ENCODE peak calls at places on chromosomes 11 and 22, in seven cellular contexts. One of them, this sample, is unnamed.

GRCh38 chr11:74670171-74670570 is 61.1 kb downstream of the CHRDL2 start:
- DNase-seq in nucleus accumbens: no peak
- DNase-seq in C1 segment of cervical spinal cord: no peak
- DNase-seq in left colon: no peak
- DNase-seq in GM12892: no peak
- DNase-seq in Peyer's patch: no peak
- DNase-seq in activated CD4-positive, alpha-beta T cell treated with anti-CD3 and anti-CD28 coated beads, Interleukin-2, amount 10 ng/mL, durations not matched to agents 7 days and 5 days: no peak
- DNase-seq in this sample: no peak

GRCh38 chr11:61923166-61924015 is 6.0 kb upstream of the RAB3IL1 start:
- DNase-seq in nucleus accumbens: no peak
- DNase-seq in C1 segment of cervical spinal cord: no peak
- DNase-seq in left colon: no peak
- DNase-seq in GM12892: peak; percentile 5
- DNase-seq in Peyer's patch: peak; percentile 74
- DNase-seq in activated CD4-positive, alpha-beta T cell treated with anti-CD3 and anti-CD28 coated beads, Interleukin-2, amount 10 ng/mL, durations not matched to agents 7 days and 5 days: no peak
- DNase-seq in this sample: peak; percentile 81

GRCh38 chr11:134530826-134531225 is 118.8 kb upstream of the B3GAT1 start:
- DNase-seq in nucleus accumbens: no peak
- DNase-seq in C1 segment of cervical spinal cord: no peak
- DNase-seq in left colon: peak; percentile 5
- DNase-seq in GM12892: no peak
- DNase-seq in Peyer's patch: peak; percentile 28
- DNase-seq in activated CD4-positive, alpha-beta T cell treated with anti-CD3 and anti-CD28 coated beads, Interleukin-2, amount 10 ng/mL, durations not matched to agents 7 days and 5 days: no peak
- DNase-seq in this sample: no peak

GRCh38 chr11:122505304-122506006 is 150.1 kb upstream of the UBASH3B start:
- DNase-seq in nucleus accumbens: peak; percentile 74
- DNase-seq in C1 segment of cervical spinal cord: no peak
- DNase-seq in left colon: peak; percentile 36
- DNase-seq in GM12892: peak; percentile 22
- DNase-seq in Peyer's patch: peak; percentile 82
- DNase-seq in activated CD4-positive, alpha-beta T cell treated with anti-CD3 and anti-CD28 coated beads, Interleukin-2, amount 10 ng/mL, durations not matched to agents 7 days and 5 days: peak; percentile 53
- DNase-seq in this sample: peak; percentile 84

GRCh38 chr11:66367561-66368312 is 3.8 kb downstream of the SLC29A2 start:
- DNase-seq in nucleus accumbens: no peak
- DNase-seq in C1 segment of cervical spinal cord: no peak
- DNase-seq in left colon: no peak
- DNase-seq in GM12892: no peak
- DNase-seq in Peyer's patch: no peak
- DNase-seq in activated CD4-positive, alpha-beta T cell treated with anti-CD3 and anti-CD28 coated beads, Interleukin-2, amount 10 ng/mL, durations not matched to agents 7 days and 5 days: no peak
- DNase-seq in this sample: no peak

GRCh38 chr11:65112551-65113360 is 1.1 kb downstream of the TM7SF2 start:
- DNase-seq in nucleus accumbens: peak; percentile 45
- DNase-seq in C1 segment of cervical spinal cord: no peak
- DNase-seq in left colon: peak; percentile 58
- DNase-seq in GM12892: peak; percentile 75
- DNase-seq in Peyer's patch: peak; percentile 87
- DNase-seq in activated CD4-positive, alpha-beta T cell treated with anti-CD3 and anti-CD28 coated beads, Interleukin-2, amount 10 ng/mL, durations not matched to agents 7 days and 5 days: peak; percentile 79
- DNase-seq in this sample: peak; percentile 91

GRCh38 chr22:17749605-17750395 is 24.5 kb downstream of the BID start:
- DNase-seq in nucleus accumbens: no peak
- DNase-seq in C1 segment of cervical spinal cord: no peak
- DNase-seq in left colon: no peak
- DNase-seq in GM12892: no peak
- DNase-seq in Peyer's patch: no peak
- DNase-seq in activated CD4-positive, alpha-beta T cell treated with anti-CD3 and anti-CD28 coated beads, Interleukin-2, amount 10 ng/mL, durations not matched to agents 7 days and 5 days: no peak
- DNase-seq in this sample: no peak

GRCh38 chr22:35838849-35839646 is 121.4 kb downstream of the APOL5 start:
- DNase-seq in nucleus accumbens: no peak
- DNase-seq in C1 segment of cervical spinal cord: no peak
- DNase-seq in left colon: no peak
- DNase-seq in GM12892: no peak
- DNase-seq in Peyer's patch: no peak
- DNase-seq in activated CD4-positive, alpha-beta T cell treated with anti-CD3 and anti-CD28 coated beads, Interleukin-2, amount 10 ng/mL, durations not matched to agents 7 days and 5 days: no peak
- DNase-seq in this sample: no peak

GRCh38 chr22:18056161-18056666 is 21.6 kb upstream of the PEX26 start:
- DNase-seq in nucleus accumbens: peak; percentile 57
- DNase-seq in C1 segment of cervical spinal cord: no peak
- DNase-seq in left colon: peak; percentile 53
- DNase-seq in GM12892: no peak
- DNase-seq in Peyer's patch: peak; percentile 84
- DNase-seq in activated CD4-positive, alpha-beta T cell treated with anti-CD3 and anti-CD28 coated beads, Interleukin-2, amount 10 ng/mL, durations not matched to agents 7 days and 5 days: no peak
- DNase-seq in this sample: peak; percentile 63

GRCh38 chr11:37504066-37504611 is 906.1 kb upstream of the RAG2 start:
- DNase-seq in nucleus accumbens: no peak
- DNase-seq in C1 segment of cervical spinal cord: no peak
- DNase-seq in left colon: no peak
- DNase-seq in GM12892: peak; percentile 2
- DNase-seq in Peyer's patch: peak; percentile 50
- DNase-seq in activated CD4-positive, alpha-beta T cell treated with anti-CD3 and anti-CD28 coated beads, Interleukin-2, amount 10 ng/mL, durations not matched to agents 7 days and 5 days: no peak
- DNase-seq in this sample: no peak

GRCh38 chr22:49177666-49178065 is 650.0 kb downstream of the BRD1 start:
- DNase-seq in nucleus accumbens: no peak
- DNase-seq in C1 segment of cervical spinal cord: no peak
- DNase-seq in left colon: no peak
- DNase-seq in GM12892: no peak
- DNase-seq in Peyer's patch: no peak
- DNase-seq in activated CD4-positive, alpha-beta T cell treated with anti-CD3 and anti-CD28 coated beads, Interleukin-2, amount 10 ng/mL, durations not matched to agents 7 days and 5 days: no peak
- DNase-seq in this sample: no peak

GRCh38 chr11:60334005-60334620 is 7.1 kb downstream of the MS4A6E start:
- DNase-seq in nucleus accumbens: no peak
- DNase-seq in C1 segment of cervical spinal cord: no peak
- DNase-seq in left colon: peak; percentile 34
- DNase-seq in GM12892: peak; percentile 27
- DNase-seq in Peyer's patch: peak; percentile 86
- DNase-seq in activated CD4-positive, alpha-beta T cell treated with anti-CD3 and anti-CD28 coated beads, Interleukin-2, amount 10 ng/mL, durations not matched to agents 7 days and 5 days: peak; percentile 68
- DNase-seq in this sample: no peak

GRCh38 chr11:57203359-57203758 is 21.6 kb downstream of the LRRC55 start:
- DNase-seq in nucleus accumbens: no peak
- DNase-seq in C1 segment of cervical spinal cord: no peak
- DNase-seq in left colon: peak; percentile 44
- DNase-seq in GM12892: no peak
- DNase-seq in Peyer's patch: peak; percentile 51
- DNase-seq in activated CD4-positive, alpha-beta T cell treated with anti-CD3 and anti-CD28 coated beads, Interleukin-2, amount 10 ng/mL, durations not matched to agents 7 days and 5 days: no peak
- DNase-seq in this sample: no peak

GRCh38 chr22:49724893-49725489 is 102.7 kb downstream of the BRD1 start:
- DNase-seq in nucleus accumbens: peak; percentile 28
- DNase-seq in C1 segment of cervical spinal cord: no peak
- DNase-seq in left colon: no peak
- DNase-seq in GM12892: peak; percentile 87
- DNase-seq in Peyer's patch: peak; percentile 71
- DNase-seq in activated CD4-positive, alpha-beta T cell treated with anti-CD3 and anti-CD28 coated beads, Interleukin-2, amount 10 ng/mL, durations not matched to agents 7 days and 5 days: peak; percentile 68
- DNase-seq in this sample: peak; percentile 17

GRCh38 chr11:133661867-133662266 is 129.6 kb upstream of the OPCML start:
- DNase-seq in nucleus accumbens: no peak
- DNase-seq in C1 segment of cervical spinal cord: no peak
- DNase-seq in left colon: no peak
- DNase-seq in GM12892: no peak
- DNase-seq in Peyer's patch: no peak
- DNase-seq in activated CD4-positive, alpha-beta T cell treated with anti-CD3 and anti-CD28 coated beads, Interleukin-2, amount 10 ng/mL, durations not matched to agents 7 days and 5 days: no peak
- DNase-seq in this sample: no peak

This sample was measured in pancreas.